ENCODE peak calls at places on chromosomes 7 and 10, in six cellular contexts. One of them, this sample, is unnamed.

GRCh38 chr7:28999839-29000238 is 41.7 kb upstream of the TRIL start:
- DNase-seq in astrocyte of the spinal cord: no peak
- DNase-seq in left lobe of liver: no peak
- DNase-seq in sciatic nerve: no peak
- DNase-seq in CD8-positive, alpha-beta memory T cell: no peak
- DNase-seq in activated T-cell treated with anti-CD3 and anti-CD28 coated beads for 1 hour: no peak
- DNase-seq in this sample: no peak

GRCh38 chr7:134605978-134606923 is 40.4 kb upstream of the BPGM start:
- DNase-seq in activated T-cell treated with anti-CD3 and anti-CD28 coated beads for 1 hour: peak
- DNase-seq in left lobe of liver: peak
- DNase-seq in sciatic nerve: peak
- DNase-seq in CD8-positive, alpha-beta memory T cell: peak
- DNase-seq in astrocyte of the spinal cord: peak
- DNase-seq in this sample: peak

GRCh38 chr7:46752881-46753366 is 829.0 kb downstream of the TNS3 start:
- DNase-seq in astrocyte of the spinal cord: peak
- DNase-seq in left lobe of liver: no peak
- DNase-seq in CD8-positive, alpha-beta memory T cell: no peak
- DNase-seq in activated T-cell treated with anti-CD3 and anti-CD28 coated beads for 1 hour: no peak
- DNase-seq in sciatic nerve: no peak
- DNase-seq in this sample: no peak

GRCh38 chr7:102140952-102141370 is 145.7 kb upstream of the SH2B2 start:
- DNase-seq in sciatic nerve: no peak
- DNase-seq in CD8-positive, alpha-beta memory T cell: no peak
- DNase-seq in left lobe of liver: no peak
- DNase-seq in astrocyte of the spinal cord: no peak
- DNase-seq in activated T-cell treated with anti-CD3 and anti-CD28 coated beads for 1 hour: no peak
- DNase-seq in this sample: no peak

GRCh38 chr10:120583424-120584108 is 126.5 kb downstream of the PLPP4 start:
- DNase-seq in activated T-cell treated with anti-CD3 and anti-CD28 coated beads for 1 hour: no peak
- DNase-seq in CD8-positive, alpha-beta memory T cell: no peak
- DNase-seq in astrocyte of the spinal cord: no peak
- DNase-seq in left lobe of liver: no peak
- DNase-seq in sciatic nerve: no peak
- DNase-seq in this sample: no peak

GRCh38 chr10:122637371-122637770 is 62.3 kb downstream of the C10orf120 start:
- DNase-seq in CD8-positive, alpha-beta memory T cell: no peak
- DNase-seq in sciatic nerve: no peak
- DNase-seq in astrocyte of the spinal cord: no peak
- DNase-seq in left lobe of liver: no peak
- DNase-seq in activated T-cell treated with anti-CD3 and anti-CD28 coated beads for 1 hour: no peak
- DNase-seq in this sample: no peak

GRCh38 chr7:15507708-15508107 is 54.1 kb downstream of the AGMO start:
- DNase-seq in astrocyte of the spinal cord: no peak
- DNase-seq in sciatic nerve: no peak
- DNase-seq in left lobe of liver: no peak
- DNase-seq in activated T-cell treated with anti-CD3 and anti-CD28 coated beads for 1 hour: no peak
- DNase-seq in CD8-positive, alpha-beta memory T cell: no peak
- DNase-seq in this sample: no peak

GRCh38 chr10:131354380-131354779 is 42.9 kb upstream of the TCERG1L start:
- DNase-seq in sciatic nerve: no peak
- DNase-seq in left lobe of liver: no peak
- DNase-seq in astrocyte of the spinal cord: no peak
- DNase-seq in CD8-positive, alpha-beta memory T cell: no peak
- DNase-seq in activated T-cell treated with anti-CD3 and anti-CD28 coated beads for 1 hour: no peak
- DNase-seq in this sample: no peak

GRCh38 chr10:110269641-110270318 is 34.9 kb downstream of the SMNDC1 start:
- DNase-seq in astrocyte of the spinal cord: peak
- DNase-seq in activated T-cell treated with anti-CD3 and anti-CD28 coated beads for 1 hour: no peak
- DNase-seq in sciatic nerve: no peak
- DNase-seq in CD8-positive, alpha-beta memory T cell: peak
- DNase-seq in left lobe of liver: peak
- DNase-seq in this sample: peak